ENCODE peak calls at places on chromosomes 5 and 9, in eight cellular contexts. T is IMR-90, R is esophagus squamous epithelium, F is ovary, L is heart left ventricle, O is stomach, Z is spleen, D is body of pancreas. V is an unnamed sample.

GRCh38 chr9:133715866-133716563 is 22.1 kb downstream of the SARDH start:
- DNase-seq in D (no peak), O (no peak), T (peak; percentile 22), L (no peak), R (no peak), F (peak; percentile 44), Z (peak; percentile 74), V (no peak)

GRCh38 chr9:107542814-107543213 is 53.2 kb upstream of the KLF4 start:
- DNase-seq in T (no peak), R (no peak), L (no peak), O (no peak), Z (no peak), D (no peak), F (no peak), V (no peak)

GRCh38 chr5:168317521-168318147 is 26.2 kb downstream of the WWC1 start:
- DNase-seq in O (peak; percentile 44), R (no peak), Z (no peak), F (no peak), L (no peak), T (peak; percentile 100), D (peak; percentile 58), V (no peak)

GRCh38 chr5:79947486-79948023 is 43.5 kb downstream of the MTX3 start:
- DNase-seq in R (no peak), T (no peak), D (no peak), O (no peak), F (no peak), L (no peak), Z (no peak), V (no peak)

GRCh38 chr5:80186634-80187033 is 69.2 kb downstream of the SERINC5 start:
- DNase-seq in L (no peak), D (no peak), R (no peak), Z (no peak), F (no peak), O (peak; percentile 78), T (no peak), V (no peak)

GRCh38 chr9:122144006-122144405 is 15.6 kb downstream of the NDUFA8 start:
- DNase-seq in R (no peak), T (no peak), Z (no peak), F (no peak), O (no peak), D (no peak), L (no peak), V (no peak)

GRCh38 chr5:59117320-59117719 is 534.4 kb downstream of the RAB3C start:
- DNase-seq in T (no peak), L (no peak), R (no peak), Z (no peak), O (no peak), F (no peak), D (no peak), V (no peak)

GRCh38 chr5:17221843-17222614 is 4.6 kb downstream of the BASP1 start:
- DNase-seq in R (no peak), O (no peak), L (no peak), T (no peak), F (no peak), D (no peak), Z (no peak), V (no peak)

GRCh38 chr5:6455571-6456200 is 7.0 kb downstream of the UBE2QL1 start:
- DNase-seq in F (no peak), R (no peak), D (no peak), L (no peak), O (no peak), T (no peak), Z (no peak), V (no peak)

GRCh38 chr5:150523472-150524350 is 15.8 kb downstream of the NDST1 start:
- DNase-seq in O (peak; percentile 40), D (peak; percentile 49), Z (no peak), R (no peak), F (no peak), T (peak; percentile 81), L (no peak), V (no peak)

GRCh38 chr9:109036744-109037680 is 23.7 kb upstream of the CTNNAL1 start:
- DNase-seq in D (no peak), R (no peak), T (no peak), O (no peak), L (no peak), Z (no peak), F (no peak), V (no peak)

GRCh38 chr9:109040571-109040970 is 27.3 kb upstream of the CTNNAL1 start:
- DNase-seq in R (no peak), D (no peak), Z (no peak), O (no peak), F (no peak), L (no peak), T (no peak), V (no peak)

GRCh38 chr9:109035684-109036423 is 22.6 kb upstream of the CTNNAL1 start:
- DNase-seq in O (peak; percentile 65), Z (no peak), T (peak; percentile 85), D (peak; percentile 64), R (no peak), L (peak; percentile 41), F (peak; percentile 55), V (no peak)

GRCh38 chr9:109039539-109039938 is 26.2 kb upstream of the CTNNAL1 start:
- DNase-seq in L (no peak), T (no peak), D (no peak), Z (no peak), F (no peak), O (no peak), R (no peak), V (no peak)

DNA sequence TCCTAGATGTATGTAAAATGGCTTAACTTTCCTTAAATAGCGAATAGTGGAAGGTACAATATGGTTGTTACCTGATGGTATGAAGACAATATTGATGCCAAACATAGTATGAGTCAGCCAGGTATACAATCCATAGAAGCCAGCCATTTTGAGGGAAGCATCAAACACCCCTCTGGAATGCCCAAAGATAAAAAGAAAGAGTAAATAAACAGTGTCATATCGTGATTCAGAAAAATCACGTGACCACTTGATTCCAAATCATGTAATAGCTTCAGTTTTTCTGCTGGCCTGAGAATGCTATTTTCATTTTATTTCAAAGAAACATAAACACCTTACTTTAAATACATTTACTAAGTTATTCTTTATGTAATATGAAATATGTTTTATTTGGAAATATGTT is 24.6 kb upstream of the CTNNAL1 start:
- DNase-seq in D (no peak), R (no peak), F (no peak), O (no peak), T (no peak), L (no peak), Z (no peak), V (no peak)
- H3K4me1 ChIP-seq in D (peaks cover 20% of the 10 kb centered on the region), R (peaks cover 4% of the 10 kb centered on the region), F (peaks cover 12% of the 10 kb centered on the region), O (peaks cover 36% of the 10 kb centered on the region), T (peaks cover 16% of the 10 kb centered on the region), L (peaks cover 14% of the 10 kb centered on the region), Z (no peaks in the 10 kb centered on the region), V (no peaks in the 10 kb centered on the region)

GRCh38 chr9:124767830-124768229 is 3.3 kb downstream of the NR6A1 start:
- DNase-seq in D (no peak), T (no peak), R (no peak), O (no peak), F (no peak), Z (no peak), L (no peak), V (no peak)

GRCh38 chr9:124766326-124766725 is 4.8 kb downstream of the NR6A1 start:
- DNase-seq in Z (no peak), D (no peak), O (no peak), T (no peak), L (no peak), R (no peak), F (no peak), V (no peak)

GRCh38 chr9:124765439-124765835 is 5.7 kb downstream of the NR6A1 start:
- DNase-seq in T (no peak), D (no peak), F (no peak), R (no peak), Z (no peak), L (no peak), O (no peak), V (no peak)

GRCh38 chr9:124768275-124768674 is 2.8 kb downstream of the NR6A1 start:
- DNase-seq in L (no peak), O (no peak), D (no peak), T (no peak), R (no peak), Z (no peak), F (no peak), V (no peak)

DNA sequence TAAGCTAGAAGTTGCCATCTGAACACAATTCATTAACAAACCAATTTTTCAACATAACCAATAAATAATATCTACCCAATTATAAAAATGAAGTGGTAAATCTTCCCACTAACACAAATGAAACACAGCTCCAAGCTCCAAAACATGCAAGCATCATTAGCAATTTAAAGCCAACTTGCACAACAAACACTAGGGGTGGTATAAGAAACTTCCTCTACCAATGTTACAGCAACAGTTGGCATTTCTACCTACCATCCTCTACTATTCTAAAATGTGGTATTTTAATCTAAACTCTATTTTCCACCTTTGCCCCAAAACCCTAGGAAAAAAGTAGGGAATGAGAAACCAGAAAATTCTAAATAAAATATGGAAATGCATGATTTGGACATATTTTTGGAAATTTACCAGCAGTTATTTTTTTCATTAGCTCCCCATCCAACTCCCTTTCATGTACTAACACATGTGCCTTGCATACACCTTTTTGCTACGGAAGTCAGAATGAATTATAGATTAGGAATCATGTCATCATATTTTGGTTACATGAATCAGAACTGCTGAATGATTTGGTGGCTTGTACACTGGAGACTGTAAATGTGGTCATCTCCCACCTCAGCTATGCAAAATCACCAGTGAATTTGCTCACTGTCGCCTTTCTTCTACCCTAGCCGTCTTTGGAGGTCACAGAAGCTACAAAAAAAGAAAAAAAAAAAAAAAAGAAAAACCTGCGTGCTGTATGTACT is 4.1 kb downstream of the NR6A1 start:
- DNase-seq in D (no peak), F (no peak), Z (no peak), R (no peak), O (no peak), T (no peak), L (no peak), V (no peak)
- TF ChIP-seq CTCF in D (no peak), F (no peak), Z (no peak), R (no peak), O (no peak), T (no peak), L (no peak), V (peak; percentile 20)

GRCh38 chr9:136108648-136109266 is 9.9 kb downstream of the TMEM250 start:
- DNase-seq in O (no peak), L (no peak), D (no peak), T (no peak), Z (peak; percentile 81), R (no peak), F (no peak), V (no peak)
- TF ChIP-seq POLR2A in O (no peak), L (no peak), D (no peak), T (no peak), Z (no peak), R (no peak), F (no peak), V (no peak)

GRCh38 chr5:179188636-179189035 is 128.5 kb downstream of the ZNF354C start:
- DNase-seq in R (no peak), O (no peak), D (no peak), L (peak; percentile 13), F (no peak), T (no peak), Z (peak; percentile 54), V (no peak)

GRCh38 chr5:179186092-179186419 is 125.9 kb downstream of the ZNF354C start:
- DNase-seq in R (no peak), Z (peak; percentile 64), D (no peak), F (no peak), O (no peak), L (no peak), T (no peak), V (no peak)

GRCh38 chr5:179186801-179187200 is 126.6 kb downstream of the ZNF354C start:
- DNase-seq in D (no peak), L (peak; percentile 6), F (no peak), T (no peak), R (no peak), Z (peak; percentile 32), O (no peak), V (no peak)

GRCh38 chr5:179187681-179188575 is 127.8 kb downstream of the ZNF354C start:
- DNase-seq in O (no peak), F (no peak), R (no peak), Z (peak; percentile 69), T (no peak), D (no peak), L (peak; percentile 18), V (no peak)

GRCh38 chr5:179187229-179187678 is 127.1 kb downstream of the ZNF354C start:
- DNase-seq in Z (peak; percentile 40), D (no peak), R (no peak), T (no peak), O (no peak), F (no peak), L (peak; percentile 5), V (no peak)
- H3K4me1 ChIP-seq in Z (peaks cover 15% of the 10 kb centered on the region), D (no peaks in the 10 kb centered on the region), R (no peaks in the 10 kb centered on the region), T (peaks cover 8% of the 10 kb centered on the region), O (no peaks in the 10 kb centered on the region), F (peaks cover 5% of the 10 kb centered on the region), L (no peaks in the 10 kb centered on the region), V (no peaks in the 10 kb centered on the region)

V was measured in Peyer's patch.